ENCODE peak calls at places on chromosomes 2 and 18, in five cellular contexts. K is fibroblast of lung; C is amniotic stem cell; Z is naive B cell; L is activated CD4-positive, alpha-beta T cell treated with anti-CD3 and anti-CD28 coated beads, Interleukin-2, amount 10 ng/mL, durations not matched to agents 7 days and 5 days. O is an unnamed sample.

GRCh38 chr2:191582355-191582754 is 95.6 kb upstream of the NABP1 start:
- DNase-seq in Z (no peak), L (no peak), C (peak), K (peak), O (no peak)

GRCh38 chr18:6203791-6204190 is 210.9 kb downstream of the L3MBTL4 start:
- DNase-seq in K (no peak), C (no peak), L (no peak), Z (no peak), O (no peak)

GRCh38 chr2:218896501-218897393 is 16.1 kb downstream of the WNT10A start:
- DNase-seq in Z (peak), K (no peak), C (no peak), L (peak), O (peak)

GRCh38 chr2:33229646-33230045 is 246.8 kb upstream of the RASGRP3 start:
- DNase-seq in Z (no peak), K (peak), L (no peak), C (no peak), O (no peak)

GRCh38 chr2:183123117-183123958 is 905 bp upstream of the NUP35 start:
- DNase-seq in K (no peak), C (no peak), L (no peak), Z (no peak), O (no peak)

GRCh38 chr2:160427629-160428424 is 65.8 kb downstream of the RBMS1 start:
- DNase-seq in Z (peak), K (peak), L (peak), C (peak), O (no peak)

GRCh38 chr18:61948196-61948800 is 55.5 kb upstream of the RNF152 start:
- DNase-seq in Z (no peak), K (peak), L (no peak), C (no peak), O (no peak)

GRCh38 chr2:20465716-20466391 is 19.0 kb downstream of the RHOB start:
- DNase-seq in C (no peak), L (no peak), K (no peak), Z (no peak), O (no peak)

GRCh38 chr18:37873416-37873815 is 307.8 kb upstream of the CELF4 start:
- DNase-seq in Z (no peak), K (no peak), C (no peak), L (no peak), O (peak)

GRCh38 chr2:159571540-159572260 is 44.6 kb downstream of the BAZ2B start:
- DNase-seq in C (no peak), L (no peak), K (no peak), Z (no peak), O (no peak)